ENCODE peak calls at places on chromosomes 16 and 17, in five cellular contexts. D is lower lobe of right lung, Z is psoas muscle, Y is aorta, E is left lung. P is an unnamed sample.

GRCh38 chr16:54429029-54429428 is 142.4 kb upstream of the IRX3 start:
- ATAC-seq in D (no peak), Z (no peak), Y (no peak), E (no peak), P (no peak)

GRCh38 chr16:17228048-17228707 is 242.6 kb downstream of the XYLT1 start:
- ATAC-seq in D (no peak), Z (no peak), Y (no peak), E (no peak), P (no peak)

GRCh38 chr16:58243528-58244004 is 45.7 kb upstream of the CSNK2A2 start:
- ATAC-seq in D (no peak), Z (no peak), Y (no peak), E (no peak), P (no peak)

GRCh38 chr16:13672196-13672595 is 247.8 kb upstream of the ERCC4 start:
- ATAC-seq in D (no peak), Z (no peak), Y (no peak), E (no peak), P (no peak)

GRCh38 chr16:64469906-64470702 is 651.8 kb downstream of the CDH11 start:
- ATAC-seq in D (no peak), Z (peak), Y (no peak), E (no peak), P (no peak)

GRCh38 chr16:84246679-84247077 is 6.9 kb upstream of the KCNG4 start:
- ATAC-seq in D (no peak), Z (no peak), Y (no peak), E (no peak), P (no peak)

GRCh38 chr17:78781339-78782304 is at the start of gene CYTH1:
- ATAC-seq in D (peak), Z (peak), Y (peak), E (peak), P (peak)

GRCh38 chr16:53417011-53417410 is 17.3 kb upstream of the RBL2 start:
- ATAC-seq in D (peak), Z (no peak), Y (no peak), E (peak), P (no peak)

GRCh38 chr16:57675752-57676623 is 7.9 kb downstream of the ADGRG3 start:
- ATAC-seq in D (no peak), Z (no peak), Y (no peak), E (no peak), P (no peak)

GRCh38 chr16:52439750-52440149 is 107.2 kb downstream of the TOX3 start:
- ATAC-seq in D (no peak), Z (no peak), Y (no peak), E (no peak), P (no peak)

GRCh38 chr17:81030726-81031570 is 4.0 kb upstream of the BAIAP2 start:
- ATAC-seq in D (peak), Z (no peak), Y (no peak), E (peak), P (no peak)

GRCh38 chr16:62831235-62831634 is 795.0 kb upstream of the CDH8 start:
- ATAC-seq in D (no peak), Z (no peak), Y (no peak), E (no peak), P (no peak)

GRCh38 chr16:363110-364090 is 6.9 kb downstream of the MRPL28 start:
- ATAC-seq in D (no peak), Z (no peak), Y (no peak), E (no peak), P (no peak)

GRCh38 chr17:55318715-55319487 is 54.1 kb downstream of the HLF start:
- ATAC-seq in D (no peak), Z (no peak), Y (no peak), E (no peak), P (no peak)

GRCh38 chr16:57126412-57126811 is 34.0 kb downstream of the CPNE2 start:
- ATAC-seq in D (no peak), Z (no peak), Y (no peak), E (no peak), P (no peak)

GRCh38 chr17:20074489-20074888 is 65.3 kb downstream of the SPECC1 start:
- ATAC-seq in D (peak), Z (no peak), Y (peak), E (peak), P (no peak)

GRCh38 chr17:68705331-68706166 is 104.4 kb upstream of the FAM20A start:
- ATAC-seq in D (no peak), Z (peak), Y (no peak), E (peak), P (peak)

GRCh38 chr16:4089811-4090293 is 26.4 kb downstream of the ADCY9 start:
- ATAC-seq in D (peak), Z (no peak), Y (no peak), E (peak), P (no peak)

GRCh38 chr16:89593841-89594240 is 18.3 kb downstream of the CPNE7 start:
- ATAC-seq in D (no peak), Z (no peak), Y (no peak), E (no peak), P (no peak)

GRCh38 chr16:609984-610383 is 20.1 kb downstream of the RAB40C start:
- ATAC-seq in D (peak), Z (peak), Y (peak), E (no peak), P (no peak)

GRCh38 chr16:50265260-50265659 is 1.1 kb upstream of the ADCY7 start:
- ATAC-seq in D (peak), Z (no peak), Y (no peak), E (peak), P (no peak)

GRCh38 chr17:57342963-57343589 is 86.8 kb downstream of the MSI2 start:
- ATAC-seq in D (no peak), Z (peak), Y (no peak), E (no peak), P (no peak)

GRCh38 chr16:58418601-58419000 is 26.3 kb downstream of the GINS3 start:
- ATAC-seq in D (peak), Z (no peak), Y (peak), E (no peak), P (no peak)

GRCh38 chr17:68972119-68972704 is 17.0 kb upstream of the ABCA8 start:
- ATAC-seq in D (peak), Z (no peak), Y (no peak), E (peak), P (no peak)

GRCh38 chr17:75589919-75590303 is 2.3 kb downstream of the MYO15B start:
- ATAC-seq in D (no peak), Z (no peak), Y (no peak), E (no peak), P (no peak)

GRCh38 chr16:46907061-46907774 is 23.1 kb downstream of the GPT2 start:
- ATAC-seq in D (no peak), Z (peak), Y (no peak), E (no peak), P (no peak)

GRCh38 chr17:42311240-42312034 is 23.1 kb downstream of the STAT5A start:
- ATAC-seq in D (peak), Z (peak), Y (peak), E (peak), P (peak)

GRCh38 chr17:29713626-29714025 is 90.9 kb upstream of the CORO6 start:
- ATAC-seq in D (no peak), Z (peak), Y (no peak), E (no peak), P (no peak)

GRCh38 chr17:47841488-47842308 is 625 bp upstream of the SCRN2 start:
- ATAC-seq in D (no peak), Z (no peak), Y (no peak), E (no peak), P (no peak)

DNA sequence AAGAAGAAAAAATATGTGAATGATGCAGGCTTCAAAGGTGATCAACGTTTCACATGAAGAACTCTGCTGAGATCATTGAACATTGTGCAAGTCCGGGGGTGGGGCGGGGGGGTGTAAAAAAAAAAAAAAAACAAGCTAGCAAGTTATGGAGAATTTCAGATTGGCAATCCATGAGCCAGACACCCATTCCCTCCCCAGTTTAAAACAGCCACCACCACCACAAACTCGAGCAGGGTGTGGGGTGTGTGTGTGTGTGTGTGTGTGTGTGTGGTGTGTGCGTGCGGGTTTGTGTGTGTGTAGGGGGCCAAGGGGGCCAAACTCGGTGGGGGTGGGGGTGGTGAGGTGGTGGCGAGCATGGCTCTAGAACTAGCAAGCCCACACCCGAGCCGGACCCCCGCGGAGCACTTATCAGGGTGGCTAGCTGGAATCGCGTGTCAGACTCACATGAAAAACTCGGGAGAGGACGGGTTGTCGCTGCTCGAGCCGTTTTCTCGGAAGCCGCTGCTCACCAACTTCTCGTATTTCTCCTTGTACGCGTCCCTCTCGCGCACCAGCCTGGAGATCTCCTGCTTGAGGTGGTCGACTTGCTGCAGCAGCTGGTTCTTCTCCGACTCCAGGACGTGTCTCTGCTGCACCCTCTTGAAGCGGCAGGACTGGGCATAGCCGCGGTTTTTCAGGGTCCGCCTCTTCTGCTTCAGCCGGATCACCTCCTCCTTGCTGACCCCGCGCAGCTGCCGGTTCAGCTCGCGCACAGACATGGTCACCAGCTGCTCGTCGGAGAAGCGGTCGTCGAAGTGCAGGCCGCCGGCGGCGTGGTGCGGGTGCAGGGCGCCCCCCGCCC is 2.0 kb downstream of the MAF start:
- ATAC-seq in D (no peak), Z (peak), Y (peak), E (no peak), P (peak)
- H3K4me3 ChIP-seq in D (peak), Z (peak), Y (peak), E (peak), P (peak)

GRCh38 chr17:35536664-35537160 is 766 bp downstream of the SLFN12L start:
- ATAC-seq in D (no peak), Z (no peak), Y (no peak), E (no peak), P (no peak)

GRCh38 chr17:35539659-35540026 is 2.2 kb upstream of the SLFN12L start:
- ATAC-seq in D (no peak), Z (no peak), Y (no peak), E (no peak), P (no peak)

GRCh38 chr17:35534694-35535093 is 2.8 kb downstream of the SLFN12L start:
- ATAC-seq in D (no peak), Z (no peak), Y (no peak), E (no peak), P (no peak)

GRCh38 chr17:35540589-35541404 is 3.3 kb upstream of the SLFN12L start:
- ATAC-seq in D (peak), Z (no peak), Y (no peak), E (peak), P (peak)

DNA sequence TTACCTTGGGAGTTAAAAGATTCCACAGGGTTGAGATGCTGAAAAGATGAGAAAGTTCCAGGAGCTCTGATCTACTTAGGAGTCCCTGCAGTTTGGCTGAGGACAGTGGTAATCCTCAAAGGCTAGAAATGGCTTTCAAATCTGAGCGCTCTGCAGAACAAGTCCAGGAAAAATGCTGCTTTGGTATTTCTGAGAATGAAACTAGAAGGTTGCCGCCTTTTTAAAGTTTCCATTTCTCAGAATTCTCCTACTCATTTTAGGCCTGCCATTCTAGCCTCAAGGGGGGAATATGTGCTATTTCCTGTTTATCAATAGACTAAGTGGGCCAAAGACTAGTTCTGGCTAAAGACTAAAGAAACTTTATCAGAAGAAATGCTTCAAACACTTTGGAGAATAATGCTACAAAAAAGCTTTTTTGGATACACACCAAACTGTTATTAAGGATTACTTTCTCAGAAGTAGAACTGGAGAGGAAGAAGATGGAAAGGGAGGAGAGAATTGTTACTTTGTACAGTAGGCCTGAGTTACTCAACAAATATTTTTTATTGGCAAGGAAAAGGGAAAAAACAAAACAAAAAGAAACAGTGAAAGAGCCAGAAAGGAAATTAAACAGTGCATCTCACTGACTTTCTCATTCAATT is at the start of gene SLFN12L:
- ATAC-seq in D (peak), Z (no peak), Y (peak), E (peak), P (no peak)
- H3K27ac ChIP-seq in D (peak), Z (peak), Y (no peak), E (peak), P (peak)

GRCh38 chr16:11759997-11760396 is 17.3 kb upstream of the TXNDC11 start:
- ATAC-seq in D (peak), Z (no peak), Y (no peak), E (no peak), P (no peak)

GRCh38 chr16:11757671-11758545 is 15.3 kb upstream of the TXNDC11 start:
- ATAC-seq in D (peak), Z (no peak), Y (no peak), E (peak), P (no peak)

GRCh38 chr16:11755022-11755760 is 12.5 kb upstream of the TXNDC11 start:
- ATAC-seq in D (no peak), Z (no peak), Y (no peak), E (no peak), P (no peak)

GRCh38 chr16:11762431-11762830 is 19.8 kb upstream of the TXNDC11 start:
- ATAC-seq in D (no peak), Z (no peak), Y (no peak), E (no peak), P (no peak)

GRCh38 chr16:11759163-11759834 is 16.6 kb upstream of the TXNDC11 start:
- ATAC-seq in D (peak), Z (no peak), Y (no peak), E (peak), P (no peak)
- H3K4me3 ChIP-seq in D (no peak), Z (no peak), Y (no peak), E (no peak), P (no peak)

GRCh38 chr17:82686366-82687324 is 11.9 kb downstream of the RAB40B start:
- ATAC-seq in D (no peak), Z (peak), Y (no peak), E (no peak), P (no peak)

GRCh38 chr17:82687871-82688270 is 10.6 kb downstream of the RAB40B start:
- ATAC-seq in D (no peak), Z (peak), Y (no peak), E (no peak), P (no peak)

GRCh38 chr17:82689077-82689476 is 9.4 kb downstream of the RAB40B start:
- ATAC-seq in D (no peak), Z (no peak), Y (no peak), E (no peak), P (no peak)

GRCh38 chr17:82685291-82685690 is 13.2 kb downstream of the RAB40B start:
- ATAC-seq in D (peak), Z (no peak), Y (no peak), E (no peak), P (no peak)

GRCh38 chr17:82687375-82687861 is 11.1 kb downstream of the RAB40B start:
- ATAC-seq in D (no peak), Z (peak), Y (no peak), E (no peak), P (no peak)
- H3K27ac ChIP-seq in D (no peak), Z (peak), Y (no peak), E (no peak), P (no peak)

DNA sequence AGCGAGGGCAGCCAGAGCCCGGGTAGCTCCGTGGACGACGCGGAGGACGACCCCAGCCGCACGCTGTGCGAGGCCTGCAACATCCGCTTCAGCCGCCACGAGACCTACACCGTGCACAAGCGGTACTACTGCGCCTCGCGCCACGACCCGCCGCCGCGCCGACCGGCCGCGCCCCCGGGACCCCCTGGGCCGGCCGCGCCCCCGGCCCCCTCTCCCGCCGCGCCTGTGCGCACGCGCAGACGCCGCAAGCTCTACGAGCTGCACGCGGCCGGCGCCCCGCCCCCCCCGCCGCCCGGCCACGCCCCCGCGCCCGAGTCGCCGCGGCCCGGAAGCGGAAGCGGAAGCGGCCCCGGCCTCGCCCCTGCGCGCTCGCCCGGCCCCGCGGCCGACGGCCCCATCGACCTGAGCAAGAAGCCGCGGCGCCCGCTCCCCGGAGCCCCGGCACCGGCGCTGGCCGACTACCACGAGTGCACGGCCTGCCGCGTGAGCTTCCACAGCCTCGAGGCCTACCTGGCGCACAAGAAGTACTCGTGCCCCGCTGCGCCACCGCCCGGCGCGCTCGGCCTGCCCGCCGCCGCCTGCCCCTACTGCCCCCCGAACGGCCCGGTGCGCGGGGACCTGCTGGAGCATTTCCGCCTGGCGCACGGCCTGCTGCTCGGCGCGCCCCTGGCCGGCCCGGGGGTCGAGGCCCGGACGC is 36.1 kb upstream of the ZC3H18 start:
- ATAC-seq in D (peak), Z (peak), Y (peak), E (peak), P (peak)
- H3K4me3 ChIP-seq in D (peak), Z (peak), Y (peak), E (peak), P (peak)

GRCh38 chr17:77018504-77018903 is 122.3 kb upstream of the SEC14L1 start:
- ATAC-seq in D (no peak), Z (no peak), Y (no peak), E (no peak), P (no peak)
- H3K27ac ChIP-seq in D (no peak), Z (no peak), Y (no peak), E (no peak), P (no peak)

DNA sequence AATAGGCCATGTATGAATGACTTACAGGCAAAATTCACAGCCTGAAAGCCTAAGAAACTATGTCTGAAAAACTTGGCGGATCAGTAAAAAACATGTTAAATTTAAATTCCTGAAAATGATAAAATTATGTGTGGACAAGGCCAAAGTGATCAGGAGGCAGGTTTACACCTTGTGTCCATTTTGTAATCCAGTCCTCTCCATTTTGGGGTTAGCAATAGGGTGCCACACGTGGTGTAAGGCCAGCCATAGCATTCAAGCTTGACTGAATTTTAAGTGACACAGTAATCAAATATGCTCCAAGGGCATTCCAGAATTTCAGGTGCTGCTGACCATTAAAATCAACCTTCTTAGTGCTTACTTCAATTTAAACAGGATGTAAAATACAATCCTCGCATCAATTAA is 2.7 kb downstream of the RNF43 start:
- ATAC-seq in D (no peak), Z (no peak), Y (no peak), E (peak), P (no peak)
- H3K4me3 ChIP-seq in D (peak), Z (no peak), Y (no peak), E (peak), P (no peak)